ENCODE peak calls at places on chromosomes 5 and 9, in four cellular contexts. One of them, this sample, is unnamed.

GRCh38 chr9:71783120-71783523 is 14.8 kb upstream of the CEMIP2 start:
- DNase-seq in GM12878: no peak
- DNase-seq in K562: no peak
- DNase-seq in HepG2: peak; percentile 45
- DNase-seq in this sample: no peak

GRCh38 chr5:98941131-98941883 is 12.5 kb upstream of the CHD1 start:
- DNase-seq in HepG2: no peak
- DNase-seq in GM12878: no peak
- DNase-seq in K562: no peak
- DNase-seq in this sample: no peak

GRCh38 chr9:88740844-88741243 is 205.9 kb downstream of the NXNL2 start:
- DNase-seq in GM12878: no peak
- DNase-seq in K562: no peak
- DNase-seq in HepG2: no peak
- DNase-seq in this sample: no peak

GRCh38 chr9:4983541-4984165 is 1.4 kb upstream of the JAK2 start:
- DNase-seq in HepG2: peak; percentile 32
- DNase-seq in GM12878: no peak
- DNase-seq in K562: no peak
- DNase-seq in this sample: no peak

GRCh38 chr9:73054091-73054490 is 97.6 kb upstream of the ANXA1 start:
- DNase-seq in K562: no peak
- DNase-seq in HepG2: no peak
- DNase-seq in GM12878: no peak
- DNase-seq in this sample: no peak

GRCh38 chr5:78717674-78718073 is 69.1 kb upstream of the LHFPL2 start:
- DNase-seq in GM12878: no peak
- DNase-seq in K562: no peak
- DNase-seq in HepG2: no peak
- DNase-seq in this sample: no peak

GRCh38 chr9:470795-471194 is 256.1 kb downstream of the DOCK8 start:
- DNase-seq in HepG2: no peak
- DNase-seq in K562: no peak
- DNase-seq in GM12878: no peak
- DNase-seq in this sample: no peak

GRCh38 chr9:94780516-94780950 is 54.0 kb downstream of the AOPEP start:
- DNase-seq in HepG2: no peak
- DNase-seq in GM12878: no peak
- DNase-seq in K562: no peak
- DNase-seq in this sample: no peak

GRCh38 chr5:95281211-95281610 is 3.7 kb downstream of the MCTP1 start:
- DNase-seq in HepG2: no peak
- DNase-seq in K562: no peak
- DNase-seq in GM12878: no peak
- DNase-seq in this sample: no peak

GRCh38 chr5:23451156-23451555 is 56.3 kb upstream of the PRDM9 start:
- DNase-seq in GM12878: no peak
- DNase-seq in HepG2: no peak
- DNase-seq in K562: no peak
- DNase-seq in this sample: no peak

GRCh38 chr5:9468070-9468388 is 77.8 kb downstream of the SEMA5A start:
- DNase-seq in K562: no peak
- DNase-seq in HepG2: no peak
- DNase-seq in GM12878: no peak
- DNase-seq in this sample: no peak

GRCh38 chr5:39716532-39716971 is 291.8 kb upstream of the DAB2 start:
- DNase-seq in K562: peak; percentile 11
- DNase-seq in HepG2: peak; percentile 67
- DNase-seq in GM12878: no peak
- DNase-seq in this sample: peak; percentile 23

GRCh38 chr5:134651531-134651930 is 2.9 kb downstream of the SEC24A start:
- DNase-seq in K562: no peak
- DNase-seq in HepG2: no peak
- DNase-seq in GM12878: no peak
- DNase-seq in this sample: no peak

GRCh38 chr5:39062530-39062929 is 11.7 kb downstream of the RICTOR start:
- DNase-seq in GM12878: no peak
- DNase-seq in K562: no peak
- DNase-seq in HepG2: no peak
- DNase-seq in this sample: no peak

GRCh38 chr9:92968081-92968480 is 20.8 kb downstream of the FGD3 start:
- DNase-seq in K562: no peak
- DNase-seq in HepG2: no peak
- DNase-seq in GM12878: no peak
- DNase-seq in this sample: no peak

GRCh38 chr5:29197636-29198035 is 1995.8 kb upstream of the CDH6 start:
- DNase-seq in GM12878: no peak
- DNase-seq in K562: no peak
- DNase-seq in HepG2: no peak
- DNase-seq in this sample: no peak

GRCh38 chr9:112265391-112265790 is 68.0 kb downstream of the PTBP3 start:
- DNase-seq in HepG2: no peak
- DNase-seq in K562: no peak
- DNase-seq in GM12878: no peak
- DNase-seq in this sample: no peak

GRCh38 chr5:72013741-72014703 is 93.3 kb upstream of the MAP1B start:
- DNase-seq in GM12878: no peak
- DNase-seq in K562: no peak
- DNase-seq in HepG2: no peak
- DNase-seq in this sample: no peak

DNA sequence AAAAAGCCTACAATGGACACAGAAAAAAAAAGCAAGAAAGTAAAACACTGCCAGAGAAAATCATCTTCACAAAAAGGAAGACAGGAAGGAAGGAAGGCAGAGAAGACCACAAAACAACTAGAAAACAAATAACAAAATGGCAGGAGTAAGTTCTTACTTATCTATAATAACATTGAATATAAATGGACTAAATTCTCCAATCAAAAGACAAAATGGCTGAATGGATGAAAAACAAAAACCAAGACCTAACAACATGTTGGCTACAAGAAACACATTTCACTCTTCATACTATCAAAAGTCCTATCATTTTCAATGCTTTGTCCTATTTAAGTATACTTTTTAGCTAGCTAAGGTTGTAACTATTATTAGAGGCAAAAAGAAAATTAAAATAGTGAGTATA is 36.9 kb upstream of the HMGCR start:
- DNase-seq in K562: no peak
- DNase-seq in GM12878: no peak
- DNase-seq in HepG2: no peak
- DNase-seq in this sample: no peak
- H3K9ac ChIP-seq in K562: no peak overlapping the region
- H3K9ac ChIP-seq in GM12878: no peak overlapping the region
- H3K9ac ChIP-seq in HepG2: no peak overlapping the region
- H3K9ac ChIP-seq in this sample: no peak overlapping the region

DNA sequence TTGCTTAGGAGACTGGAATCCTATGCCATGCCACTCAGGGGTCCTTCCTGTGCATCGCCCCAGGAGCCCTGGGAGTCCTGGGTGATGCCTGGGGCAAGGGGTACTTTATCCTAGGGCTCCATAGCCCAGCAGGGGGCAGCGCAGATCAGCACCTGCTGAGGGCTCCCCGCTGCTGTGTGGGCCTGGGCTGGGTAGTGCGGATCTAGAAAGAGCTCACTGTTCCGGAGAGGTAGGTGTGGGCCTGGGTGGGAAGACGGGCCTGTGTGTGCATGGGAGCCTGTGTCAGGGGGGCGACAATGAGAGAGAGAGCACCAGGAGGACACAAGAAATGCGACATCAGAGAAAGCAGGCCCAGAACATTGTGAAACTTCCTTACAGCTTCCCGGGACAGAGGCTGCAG is 11.4 kb upstream of the DAB2IP start:
- DNase-seq in K562: peak; percentile 71
- DNase-seq in HepG2: peak; percentile 50
- DNase-seq in GM12878: no peak
- DNase-seq in this sample: peak; percentile 86
- TF ChIP-seq KDM1A in K562: no peak
- TF ChIP-seq KDM1A in HepG2: no peak
- TF ChIP-seq KDM1A in GM12878: no peak
- TF ChIP-seq KDM1A in this sample: no peak

DNA sequence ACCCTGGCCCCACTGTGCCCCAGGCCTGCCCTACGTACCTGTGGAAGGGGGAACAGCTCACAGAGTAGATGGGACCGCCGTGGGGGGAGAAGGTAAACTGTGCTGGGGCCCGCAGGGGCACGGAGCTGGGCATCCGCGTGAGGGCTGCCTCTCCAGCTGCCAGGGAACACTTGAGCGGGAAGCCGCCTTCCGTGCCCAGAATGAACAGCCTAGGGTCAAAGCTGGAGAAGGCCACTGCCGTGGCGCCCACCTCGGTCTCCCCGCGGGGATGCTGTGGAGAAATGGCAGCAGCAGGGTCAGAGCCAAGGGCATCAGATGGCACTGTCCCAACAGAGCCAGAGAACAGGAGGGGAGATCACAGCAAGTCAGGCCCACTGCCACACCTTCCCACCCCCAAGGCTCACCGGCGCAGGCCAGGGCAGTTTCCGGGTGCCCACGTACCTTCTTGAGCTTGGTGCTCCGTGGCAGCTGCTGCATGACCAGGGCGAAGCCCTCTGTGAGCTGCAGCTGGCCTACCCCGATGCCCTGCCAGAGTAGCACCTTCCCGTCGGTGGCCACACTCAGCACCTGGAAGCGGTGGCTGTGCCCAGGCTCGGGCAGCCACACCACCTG is 21.9 kb downstream of the DYNC2I2 start:
- DNase-seq in GM12878: no peak
- DNase-seq in HepG2: no peak
- DNase-seq in K562: no peak
- DNase-seq in this sample: no peak
- H3K9ac ChIP-seq in GM12878: no peak overlapping the region
- H3K9ac ChIP-seq in HepG2: no peak overlapping the region
- H3K9ac ChIP-seq in K562: no peak overlapping the region
- H3K9ac ChIP-seq in this sample: no peak overlapping the region

DNA sequence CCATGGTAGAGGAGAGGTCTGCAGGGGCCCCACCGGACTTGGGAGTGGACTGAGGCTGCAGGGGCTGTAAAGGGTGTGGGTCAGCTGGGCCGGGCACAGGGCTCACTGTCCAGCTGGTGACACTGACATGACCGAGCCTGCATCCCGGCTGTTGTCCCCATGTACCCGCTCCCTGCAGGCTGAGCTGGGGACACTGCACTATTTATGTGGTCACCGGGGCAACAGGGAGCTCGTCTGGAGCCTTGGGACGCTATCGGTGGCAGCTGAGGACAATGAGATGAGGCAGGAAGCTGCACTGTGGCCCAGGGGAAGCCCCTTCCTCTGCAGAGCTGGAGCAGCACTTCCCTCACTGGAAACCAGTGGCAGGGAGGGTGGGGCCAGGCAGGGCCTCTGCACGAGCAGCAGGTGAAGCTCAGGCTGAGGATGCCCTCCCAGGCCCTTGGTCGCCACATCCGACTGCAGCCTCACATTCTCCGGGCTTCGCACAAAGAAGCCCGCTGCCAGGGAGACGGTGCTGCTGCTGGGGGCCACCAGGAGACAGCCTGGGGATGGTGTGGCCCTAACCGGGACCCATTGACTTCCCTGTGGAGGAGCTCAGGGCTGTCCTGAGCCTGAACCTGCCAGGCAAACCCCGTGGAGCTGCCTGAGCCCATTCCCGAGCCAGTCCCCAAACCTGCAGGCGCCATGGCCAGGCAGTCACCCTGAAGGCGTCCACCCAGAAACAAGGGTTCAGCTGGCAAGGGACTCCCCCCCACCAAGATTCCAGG is 26.4 kb downstream of the ZDHHC11B start:
- DNase-seq in GM12878: no peak
- DNase-seq in HepG2: peak; percentile 74
- DNase-seq in K562: no peak
- DNase-seq in this sample: no peak
- TF ChIP-seq KDM1A in GM12878: no peak
- TF ChIP-seq KDM1A in HepG2: no peak
- TF ChIP-seq KDM1A in K562: no peak
- TF ChIP-seq KDM1A in this sample: no peak

GRCh38 chr9:133341369-133342082 is 5.5 kb upstream of the SURF6 start:
- DNase-seq in GM12878: no peak
- DNase-seq in K562: no peak
- DNase-seq in HepG2: no peak
- DNase-seq in this sample: no peak

GRCh38 chr9:133339641-133340040 is 3.7 kb upstream of the SURF6 start:
- DNase-seq in GM12878: no peak
- DNase-seq in HepG2: no peak
- DNase-seq in K562: no peak
- DNase-seq in this sample: no peak

GRCh38 chr9:133342083-133342406 is 5.9 kb downstream of the MED22 start:
- DNase-seq in GM12878: no peak
- DNase-seq in K562: no peak
- DNase-seq in HepG2: no peak
- DNase-seq in this sample: peak; percentile 76

GRCh38 chr9:133340256-133340655 is 4.3 kb upstream of the SURF6 start:
- DNase-seq in K562: no peak
- DNase-seq in HepG2: no peak
- DNase-seq in GM12878: no peak
- DNase-seq in this sample: no peak

GRCh38 chr9:133340916-133341315 is 4.9 kb upstream of the SURF6 start:
- DNase-seq in GM12878: no peak
- DNase-seq in K562: no peak
- DNase-seq in HepG2: no peak
- DNase-seq in this sample: no peak
- H3K9ac ChIP-seq in GM12878: no peak overlapping the region
- H3K9ac ChIP-seq in K562: no peak overlapping the region
- H3K9ac ChIP-seq in HepG2: no peak overlapping the region
- H3K9ac ChIP-seq in this sample: no peak overlapping the region